ENCODE peak calls at places on chromosomes 5 and 9, in ten cellular contexts. S, T, X, Y, L, R, J, W, I and H are unnamed samples.

GRCh38 chr5:122319897-122320296 is 7.9 kb downstream of the SNCAIP start:
- DNase-seq in S (no peak), T (no peak), X (no peak), Y (no peak), L (no peak), R (no peak), J (no peak), W (no peak), I (no peak), H (no peak)

GRCh38 chr9:34337404-34337803 is 8.0 kb downstream of the NUDT2 start:
- DNase-seq in S (no peak), T (peak), X (no peak), Y (no peak), L (no peak), R (no peak), J (no peak), W (no peak), I (no peak), H (no peak)

GRCh38 chr9:109002141-109002540 is 11.2 kb downstream of the CTNNAL1 start:
- DNase-seq in S (no peak), T (no peak), X (no peak), Y (no peak), L (no peak), R (no peak), J (no peak), W (no peak), I (no peak), H (no peak)

GRCh38 chr9:92342825-92343488 is 17.2 kb downstream of the CENPP start:
- DNase-seq in S (no peak), T (peak), X (no peak), Y (no peak), L (no peak), R (no peak), J (no peak), W (no peak), I (no peak), H (no peak)

GRCh38 chr9:109966643-109967368 is 186.8 kb downstream of the PALM2AKAP2 start:
- DNase-seq in S (no peak), T (no peak), X (no peak), Y (no peak), L (no peak), R (no peak), J (no peak), W (no peak), I (no peak), H (no peak)

GRCh38 chr5:45376463-45376862 is 319.7 kb downstream of the HCN1 start:
- DNase-seq in S (no peak), T (peak), X (no peak), Y (no peak), L (no peak), R (no peak), J (no peak), W (no peak), I (no peak), H (no peak)

GRCh38 chr9:71636143-71636839 is 132.0 kb downstream of the CEMIP2 start:
- DNase-seq in S (no peak), T (no peak), X (no peak), Y (no peak), L (no peak), R (no peak), J (no peak), W (no peak), I (no peak), H (no peak)

GRCh38 chr5:169416583-169417196 is 115.8 kb upstream of the SLIT3 start:
- DNase-seq in S (peak), T (peak), X (peak), Y (peak), L (peak), R (peak), J (peak), W (peak), I (no peak), H (no peak)

GRCh38 chr5:179827684-179828083 is 7.0 kb downstream of the SQSTM1 start:
- DNase-seq in S (peak), T (no peak), X (no peak), Y (no peak), L (peak), R (no peak), J (peak), W (peak), I (no peak), H (no peak)

GRCh38 chr9:138070815-138071214 is 193.2 kb downstream of the CACNA1B start:
- DNase-seq in S (no peak), T (no peak), X (no peak), Y (no peak), L (no peak), R (no peak), J (no peak), W (no peak), I (no peak), H (no peak)

GRCh38 chr5:179186092-179186419 is 125.9 kb downstream of the ZNF354C start:
- DNase-seq in S (no peak), T (no peak), X (no peak), Y (no peak), L (no peak), R (no peak), J (no peak), W (peak), I (no peak), H (no peak)

GRCh38 chr5:139765409-139766217 is 30.0 kb upstream of the PSD2 start:
- DNase-seq in S (peak), T (peak), X (peak), Y (no peak), L (peak), R (peak), J (peak), W (peak), I (peak), H (no peak)

GRCh38 chr9:23447166-23447565 is 378.9 kb downstream of the ELAVL2 start:
- DNase-seq in S (no peak), T (no peak), X (no peak), Y (no peak), L (no peak), R (no peak), J (no peak), W (no peak), I (no peak), H (no peak)

GRCh38 chr9:115514454-115514853 is 396.5 kb upstream of the TNC start:
- DNase-seq in S (no peak), T (no peak), X (no peak), Y (no peak), L (no peak), R (no peak), J (no peak), W (no peak), I (no peak), H (no peak)

DNA sequence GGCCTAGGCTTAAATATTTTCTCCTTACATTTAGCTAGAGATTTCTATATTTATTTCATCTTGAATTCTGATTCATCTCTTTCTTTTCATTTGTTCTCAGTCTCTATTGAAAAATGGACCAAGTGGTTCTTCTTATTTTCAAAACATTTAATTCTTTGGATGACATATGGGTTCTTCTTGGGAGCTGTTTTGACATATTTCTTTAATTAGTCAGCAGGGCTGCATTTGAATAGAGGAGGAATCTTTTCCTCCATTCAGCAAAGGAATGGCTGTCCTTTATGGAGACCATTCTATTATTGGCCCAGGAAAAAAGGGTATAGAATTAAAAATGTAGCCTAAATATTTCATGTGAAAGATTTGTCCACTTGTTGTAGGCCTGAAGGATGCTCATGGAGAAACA is 109.9 kb downstream of the RPS23 start:
- DNase-seq in S (no peak), T (no peak), X (no peak), Y (no peak), L (no peak), R (no peak), J (no peak), W (no peak), I (no peak), H (no peak)
- H3K4me3 ChIP-seq in S (no peak), T (no peak), X (no peak), Y (no peak), L (no peak), R (no peak), J (no peak), W (no peak), I (no peak), H (no peak)

GRCh38 chr5:43042176-43042625 is 2.1 kb upstream of the ANXA2R start:
- DNase-seq in S (peak), T (peak), X (peak), Y (no peak), L (peak), R (peak), J (peak), W (peak), I (peak), H (no peak)
- TF ChIP-seq CTCF in S (no peak), T (peak), X (no peak), Y (peak), L (peak), R (no peak), J (peak), W (no peak), I (peak), H (peak)

DNA sequence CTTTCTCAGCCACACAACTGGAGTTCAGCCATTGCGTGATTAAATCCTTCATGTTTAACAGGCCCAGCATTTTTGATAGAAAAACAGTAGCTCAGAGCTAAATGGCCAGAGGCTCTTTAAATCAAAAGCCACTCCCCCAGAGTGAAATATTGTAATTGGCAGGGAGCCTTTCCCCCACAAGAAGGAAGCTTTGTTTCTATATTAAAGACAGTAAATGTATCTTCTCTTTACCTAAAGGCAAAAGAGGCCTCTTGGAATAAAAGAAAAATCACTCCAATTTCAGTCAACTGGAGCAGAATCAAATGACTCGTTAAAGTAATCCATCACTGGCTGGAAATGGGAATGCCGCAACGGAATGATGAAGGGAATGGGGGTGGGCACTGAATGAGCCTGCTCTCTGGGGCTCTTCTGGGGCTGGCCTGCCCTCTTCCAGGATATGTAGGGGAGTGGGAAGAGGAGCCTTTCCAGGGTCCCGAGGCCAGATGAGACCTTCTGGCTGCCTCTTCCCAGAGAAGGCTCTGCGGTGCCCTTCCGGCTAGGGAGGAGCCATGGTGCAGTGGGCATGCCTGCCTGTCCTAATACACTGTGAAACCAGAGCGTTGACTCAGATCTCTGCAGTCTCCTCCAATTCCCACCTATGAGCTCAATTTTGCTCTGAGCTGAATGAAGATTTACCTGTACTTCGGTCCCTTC is 45.2 kb downstream of the ANKDD1B start:
- DNase-seq in S (peak), T (peak), X (peak), Y (peak), L (no peak), R (no peak), J (peak), W (no peak), I (peak), H (no peak)
- H3K4me3 ChIP-seq in S (no peak), T (peak), X (peak), Y (peak), L (peak), R (peak), J (peak), W (peak), I (peak), H (peak)

GRCh38 chr5:10364186-10364689 is 10.7 kb downstream of the MARCHF6 start:
- DNase-seq in S (no peak), T (no peak), X (no peak), Y (no peak), L (no peak), R (no peak), J (peak), W (no peak), I (no peak), H (no peak)
- TF ChIP-seq CTCF in S (no peak), T (no peak), X (no peak), Y (peak), L (no peak), R (no peak), J (peak), W (no peak), I (no peak), H (peak)

GRCh38 chr5:177405312-177405711 is 4.1 kb downstream of the F12 start:
- DNase-seq in S (no peak), T (no peak), X (no peak), Y (no peak), L (no peak), R (no peak), J (no peak), W (no peak), I (no peak), H (no peak)

GRCh38 chr5:177404641-177405134 is 4.2 kb upstream of the PFN3 start:
- DNase-seq in S (peak), T (no peak), X (peak), Y (no peak), L (no peak), R (no peak), J (no peak), W (peak), I (no peak), H (no peak)

GRCh38 chr5:177403194-177403825 is 2.8 kb upstream of the PFN3 start:
- DNase-seq in S (no peak), T (no peak), X (peak), Y (no peak), L (no peak), R (no peak), J (peak), W (peak), I (no peak), H (no peak)

GRCh38 chr5:177402271-177403043 is 2.0 kb upstream of the PFN3 start:
- DNase-seq in S (peak), T (peak), X (peak), Y (no peak), L (no peak), R (no peak), J (peak), W (peak), I (peak), H (peak)

DNA sequence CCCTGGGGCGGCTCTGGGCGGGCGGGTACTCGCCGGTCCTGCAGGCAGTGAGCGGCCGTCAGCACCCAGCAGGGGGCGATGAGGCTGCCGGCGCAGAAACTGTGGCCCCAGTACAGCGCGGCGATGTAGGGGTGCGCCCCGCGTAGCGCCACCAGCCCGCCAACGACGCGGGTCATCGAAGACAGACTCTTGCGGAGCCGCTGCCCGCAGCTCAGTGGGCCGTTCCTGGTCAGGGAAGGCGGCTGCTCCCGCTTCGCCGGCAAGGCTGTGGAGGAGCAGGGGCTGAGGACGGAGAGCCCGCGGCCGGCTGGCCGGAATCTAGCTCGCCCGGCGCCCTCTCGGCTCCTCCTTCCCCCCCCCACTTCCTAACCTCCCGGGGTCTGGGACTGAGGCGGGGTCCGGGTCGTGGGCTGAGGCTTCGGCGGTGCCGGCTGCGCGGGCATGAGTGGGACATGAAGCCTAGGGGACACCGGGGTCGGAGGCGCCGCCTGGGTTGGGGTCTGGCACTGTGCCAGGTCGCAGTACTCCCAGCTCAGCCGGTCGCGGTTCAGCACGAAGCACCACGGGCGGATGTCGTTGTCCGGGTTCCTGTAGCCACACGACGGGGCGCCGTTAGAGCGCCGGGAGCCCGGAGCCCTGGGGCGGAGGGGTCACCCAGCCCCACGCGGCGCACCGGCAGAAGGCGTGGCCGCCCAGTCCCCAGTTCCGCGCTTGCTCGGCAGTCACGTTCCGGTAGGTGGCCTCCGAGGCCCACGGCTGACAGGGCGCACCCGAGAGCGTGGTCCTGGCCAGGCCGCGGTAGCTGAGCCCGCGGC is 3.6 kb upstream of the PFN3 start:
- DNase-seq in S (peak), T (peak), X (peak), Y (peak), L (peak), R (no peak), J (peak), W (peak), I (peak), H (no peak)
- H3K4me3 ChIP-seq in S (no peak), T (peak), X (peak), Y (peak), L (peak), R (peak), J (peak), W (peak), I (peak), H (peak)

GRCh38 chr9:2017209-2017458 is 2.0 kb downstream of the SMARCA2 start:
- DNase-seq in S (peak), T (no peak), X (no peak), Y (no peak), L (no peak), R (no peak), J (no peak), W (no peak), I (no peak), H (no peak)

GRCh38 chr9:2017459-2018161 is 2.5 kb downstream of the SMARCA2 start:
- DNase-seq in S (peak), T (peak), X (peak), Y (peak), L (peak), R (peak), J (peak), W (peak), I (peak), H (no peak)

GRCh38 chr9:2019723-2020122 is 4.6 kb downstream of the SMARCA2 start:
- DNase-seq in S (no peak), T (no peak), X (no peak), Y (no peak), L (no peak), R (no peak), J (no peak), W (no peak), I (no peak), H (no peak)

GRCh38 chr9:2018764-2019548 is 3.8 kb downstream of the SMARCA2 start:
- DNase-seq in S (no peak), T (no peak), X (no peak), Y (no peak), L (no peak), R (no peak), J (peak), W (no peak), I (no peak), H (no peak)

DNA sequence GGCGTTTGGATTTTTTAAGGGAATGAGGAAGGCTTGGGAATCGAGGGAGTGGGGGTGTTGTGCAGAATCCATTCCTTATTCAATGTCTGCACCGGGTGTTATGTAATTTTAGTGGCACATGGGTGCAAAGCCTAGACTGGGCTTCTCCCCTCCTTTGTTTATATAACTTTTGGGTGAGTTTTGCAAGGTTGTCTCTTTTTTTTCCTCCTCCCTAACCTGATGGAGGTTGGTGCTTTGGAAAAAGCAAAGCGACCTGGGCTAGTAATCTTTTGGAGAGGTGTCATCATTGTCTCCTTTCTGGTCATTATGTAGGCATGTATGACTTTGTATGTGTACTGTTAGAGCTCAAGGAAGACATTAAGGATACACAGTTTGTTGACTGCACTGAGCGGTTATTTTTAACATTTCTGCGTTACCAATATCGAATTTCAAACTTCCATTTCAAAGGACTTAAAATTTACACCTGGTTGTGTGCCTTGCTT is 3.1 kb downstream of the SMARCA2 start:
- DNase-seq in S (no peak), T (no peak), X (no peak), Y (no peak), L (no peak), R (no peak), J (no peak), W (no peak), I (no peak), H (no peak)
- TF ChIP-seq CTCF in S (no peak), T (no peak), X (no peak), Y (no peak), L (no peak), R (no peak), J (no peak), W (no peak), I (no peak), H (no peak)

DNA sequence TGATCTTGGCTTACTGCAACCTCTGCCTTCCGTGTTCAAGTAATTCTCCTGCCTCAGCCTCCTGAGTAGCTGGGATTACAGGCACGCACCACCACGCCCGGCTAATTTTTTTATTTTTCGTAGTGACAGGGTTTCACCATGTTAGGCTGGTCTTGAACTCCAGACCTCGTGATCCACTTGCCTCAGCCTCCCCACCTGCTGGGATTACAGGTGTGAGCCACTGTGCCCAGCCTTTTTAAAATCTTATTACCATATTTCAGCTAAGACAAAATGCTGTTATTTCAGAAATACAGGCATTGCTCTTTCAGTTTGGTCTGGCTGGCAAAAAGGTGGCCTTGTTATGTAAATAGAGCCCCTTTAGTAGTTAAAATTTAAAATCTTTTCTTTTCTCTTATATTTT is 46.9 kb upstream of the GLDC start:
- DNase-seq in S (no peak), T (no peak), X (no peak), Y (no peak), L (no peak), R (no peak), J (no peak), W (no peak), I (no peak), H (no peak)
- H3K4me3 ChIP-seq in S (no peak), T (no peak), X (no peak), Y (no peak), L (no peak), R (no peak), J (no peak), W (no peak), I (no peak), H (no peak)

GRCh38 chr5:151917931-151918330 is 6.7 kb downstream of the GLRA1 start:
- DNase-seq in S (no peak), T (no peak), X (no peak), Y (no peak), L (no peak), R (no peak), J (no peak), W (no peak), I (no peak), H (no peak)
- TF ChIP-seq CTCF in S (no peak), T (no peak), X (no peak), Y (no peak), L (no peak), R (no peak), J (no peak), W (no peak), I (no peak), H (no peak)

DNA sequence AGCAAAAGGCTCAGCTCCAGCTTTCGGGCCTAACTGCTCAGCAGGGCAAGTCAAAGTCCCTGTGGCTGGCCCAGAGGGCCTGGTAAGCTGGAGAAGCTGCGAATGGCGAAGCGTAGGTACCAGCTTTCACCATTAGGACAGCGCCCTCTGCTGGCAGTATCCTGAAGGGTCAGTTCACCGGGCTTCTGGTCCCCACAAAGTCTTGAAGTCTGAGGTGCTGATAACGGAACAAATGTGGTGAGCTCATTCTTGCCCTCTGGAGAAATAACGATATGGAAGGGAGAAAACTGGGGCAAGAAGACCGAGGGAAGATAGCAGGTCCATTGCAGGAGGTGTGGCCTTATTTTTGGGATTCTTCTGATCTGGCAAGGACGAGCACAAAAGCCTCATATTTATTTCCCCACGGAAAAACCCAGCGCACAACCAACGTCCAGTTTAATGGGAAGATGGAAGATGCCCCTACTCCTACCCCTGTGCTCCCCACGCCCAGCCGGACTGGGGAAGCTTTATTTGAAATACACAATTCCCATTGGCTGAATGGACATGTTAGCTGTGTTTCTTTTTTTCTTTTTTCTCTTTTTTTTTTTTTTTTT is 7.2 kb downstream of the SOWAHA start:
- DNase-seq in S (peak), T (peak), X (peak), Y (peak), L (peak), R (peak), J (peak), W (peak), I (peak), H (peak)
- H3K4me3 ChIP-seq in S (no peak), T (no peak), X (no peak), Y (no peak), L (no peak), R (no peak), J (no peak), W (no peak), I (no peak), H (no peak)